ENCODE peak calls at places on chromosomes 2 and 18, in four cellular contexts. L is GM12878, Q is HepG2, R is K562. M is an unnamed sample.

GRCh38 chr2:237627463-237628321 is at the start of gene LRRFIP1:
- DNase-seq in Q (no peak), R (no peak), L (no peak), M (no peak)

GRCh38 chr18:43587538-43588153 is 310.4 kb upstream of the SYT4 start:
- DNase-seq in Q (peak; percentile 25), R (peak; percentile 14), L (no peak), M (peak; percentile 17)

GRCh38 chr2:192195548-192196418 is 1.1 kb upstream of the TMEFF2 start:
- DNase-seq in Q (no peak), R (no peak), L (no peak), M (peak; percentile 10)

GRCh38 chr2:241066893-241067341 is 35.2 kb downstream of the MTERF4 start:
- DNase-seq in R (peak; percentile 25), L (no peak), Q (no peak), M (no peak)

GRCh38 chr18:43278401-43278800 is 1.1 kb upstream of the SYT4 start:
- DNase-seq in Q (no peak), L (no peak), R (no peak), M (no peak)

GRCh38 chr2:200662727-200663126 is 76.9 kb downstream of the AOX1 start:
- DNase-seq in Q (peak; percentile 28), R (no peak), L (no peak), M (peak; percentile 19)

GRCh38 chr18:59769105-59769865 is 72.1 kb upstream of the CCBE1 start:
- DNase-seq in L (no peak), Q (no peak), R (no peak), M (no peak)

GRCh38 chr2:101717041-101717817 is 19.7 kb downstream of the MAP4K4 start:
- DNase-seq in R (no peak), L (peak; percentile 44), Q (no peak), M (no peak)

GRCh38 chr2:133777607-133778006 is 209.3 kb upstream of the NCKAP5 start:
- DNase-seq in Q (no peak), L (no peak), R (no peak), M (no peak)

GRCh38 chr2:28636491-28636890 is 115.1 kb upstream of the PPP1CB start:
- DNase-seq in Q (no peak), R (no peak), L (no peak), M (no peak)

GRCh38 chr2:38322224-38322914 is 54.7 kb downstream of the ATL2 start:
- DNase-seq in Q (no peak), L (no peak), R (no peak), M (no peak)

GRCh38 chr2:217653240-217653639 is 349.6 kb downstream of the TNS1 start:
- DNase-seq in Q (no peak), R (no peak), L (no peak), M (peak; percentile 91)

GRCh38 chr18:31490387-31490786 is 7.6 kb upstream of the DSG2 start:
- DNase-seq in Q (no peak), R (no peak), L (peak; percentile 49), M (peak; percentile 39)

GRCh38 chr2:109609352-109610024 is 4.3 kb downstream of the SEPTIN10 start:
- DNase-seq in Q (no peak), R (no peak), L (no peak), M (peak; percentile 40)

GRCh38 chr2:156505696-156506095 is 69.5 kb downstream of the GPD2 start:
- DNase-seq in Q (no peak), L (no peak), R (no peak), M (no peak)

GRCh38 chr2:194320520-194320919 is 1336.5 kb upstream of the SLC39A10 start:
- DNase-seq in L (no peak), R (no peak), Q (no peak), M (no peak)

GRCh38 chr2:220269421-220269820 is 642.0 kb downstream of the SLC4A3 start:
- DNase-seq in Q (no peak), R (no peak), L (no peak), M (no peak)

GRCh38 chr18:48923746-48924580 is 26.8 kb downstream of the SMAD7 start:
- DNase-seq in L (no peak), R (no peak), Q (no peak), M (no peak)
- TF ChIP-seq BHLHE40 in L (no peak), R (no peak), Q (no peak), M (no peak)

GRCh38 chr2:71898375-71898774 is 249.3 kb downstream of the CYP26B1 start:
- DNase-seq in Q (no peak), R (no peak), L (no peak), M (no peak)
- TF ChIP-seq MYC in Q (no peak), R (no peak), L (no peak), M (no peak)

DNA sequence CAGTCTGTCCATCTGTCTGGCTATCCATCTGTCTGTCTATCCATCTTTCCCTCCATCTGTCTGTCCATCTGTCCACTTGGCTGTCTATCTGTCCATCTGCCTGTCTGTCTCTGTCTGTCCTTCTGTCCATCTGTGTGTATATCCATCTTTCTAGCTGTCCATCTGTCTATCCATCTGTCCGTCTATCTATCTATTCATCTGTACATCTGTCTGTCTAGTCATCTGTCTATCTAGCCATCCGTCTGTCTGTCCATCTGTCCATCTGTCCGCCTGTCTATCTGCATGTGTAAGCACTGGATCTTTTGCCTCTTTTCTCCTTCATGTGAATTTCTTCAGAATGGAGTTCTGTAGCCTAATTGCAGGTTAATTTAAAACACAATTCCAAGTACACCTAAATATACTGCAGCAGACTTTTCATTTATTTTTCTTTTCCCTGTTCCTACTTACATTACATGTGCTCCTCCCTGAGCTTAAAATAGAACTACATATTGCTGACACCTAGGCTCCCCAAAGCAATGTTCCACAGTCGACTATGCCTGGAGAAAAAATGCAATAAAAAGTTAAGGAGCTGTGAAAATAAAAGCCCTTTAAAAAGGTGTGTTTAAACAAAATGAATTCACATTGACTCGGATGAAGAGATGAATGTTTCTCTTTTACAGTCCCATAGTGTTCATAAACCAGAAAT is 37.5 kb upstream of the TXNDC2 start:
- DNase-seq in R (peak; percentile 51), Q (no peak), L (no peak), M (no peak)
- TF ChIP-seq BHLHE40 in R (no peak), Q (no peak), L (no peak), M (no peak)

GRCh38 chr2:31134450-31134849 is 3.8 kb downstream of the GALNT14 start:
- DNase-seq in Q (no peak), L (no peak), R (no peak), M (no peak)

GRCh38 chr2:31137211-31138036 is 816 bp downstream of the GALNT14 start:
- DNase-seq in Q (no peak), R (no peak), L (no peak), M (peak; percentile 72)

GRCh38 chr2:31136000-31136399 is 2.2 kb downstream of the GALNT14 start:
- DNase-seq in Q (no peak), R (no peak), L (no peak), M (no peak)

GRCh38 chr2:31138037-31138962 is at the start of gene GALNT14:
- DNase-seq in Q (no peak), L (no peak), R (no peak), M (peak; percentile 85)

GRCh38 chr2:31136732-31137131 is 1.5 kb downstream of the GALNT14 start:
- DNase-seq in L (no peak), Q (no peak), R (no peak), M (no peak)
- TF ChIP-seq MYC in L (no peak), Q (no peak), R (no peak), M (no peak)

GRCh38 chr2:239949079-239949478 is 76.1 kb downstream of the NDUFA10 start:
- DNase-seq in R (no peak), L (no peak), Q (no peak), M (no peak)
- TF ChIP-seq BHLHE40 in R (no peak), L (no peak), Q (no peak), M (no peak)

DNA sequence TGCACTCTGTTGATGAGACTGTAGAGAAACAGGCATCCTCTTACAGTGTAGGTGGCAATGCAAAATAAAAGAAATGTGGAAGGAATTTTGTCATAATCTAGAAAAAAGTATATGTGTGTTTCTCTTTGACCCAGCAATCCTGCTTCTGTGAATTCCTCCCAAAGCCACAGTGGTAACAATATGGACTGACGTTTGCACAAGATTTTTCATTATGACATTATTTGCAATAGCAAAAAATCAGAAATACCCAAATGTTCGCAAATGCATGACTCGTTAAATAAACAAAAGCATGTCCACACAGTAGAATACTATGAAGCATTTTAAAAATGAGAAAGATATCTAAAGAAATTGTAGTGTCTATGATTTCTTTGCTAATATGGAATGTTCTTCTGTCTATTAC is 255.2 kb upstream of the NRP2 start:
- DNase-seq in R (no peak), Q (no peak), L (no peak), M (no peak)
- TF ChIP-seq MYC in R (no peak), Q (no peak), L (no peak), M (no peak)

M was measured in A549.